ENCODE peak calls at places on chromosomes 5 and 9, in six cellular contexts. One of them, this sample, is unnamed.

GRCh38 chr5:172213126-172213525 is 19.2 kb downstream of the EFCAB9 start:
- DNase-seq in tibial nerve: no peak
- DNase-seq in AML-193: no peak
- DNase-seq in fibroblast of the aortic adventitia: no peak
- DNase-seq in OCI-LY7: no peak
- DNase-seq in Caco-2: no peak
- DNase-seq in this sample: no peak

GRCh38 chr5:34494111-34494755 is 161.9 kb upstream of the RAI14 start:
- DNase-seq in AML-193: no peak
- DNase-seq in OCI-LY7: no peak
- DNase-seq in fibroblast of the aortic adventitia: peak; percentile 39
- DNase-seq in tibial nerve: no peak
- DNase-seq in Caco-2: no peak
- DNase-seq in this sample: no peak

GRCh38 chr9:94859891-94860290 is 133.4 kb downstream of the AOPEP start:
- DNase-seq in OCI-LY7: no peak
- DNase-seq in fibroblast of the aortic adventitia: no peak
- DNase-seq in tibial nerve: no peak
- DNase-seq in Caco-2: no peak
- DNase-seq in AML-193: no peak
- DNase-seq in this sample: no peak

GRCh38 chr5:141192110-141192725 is at the start of gene PCDHB10:
- DNase-seq in tibial nerve: no peak
- DNase-seq in OCI-LY7: peak; percentile 34
- DNase-seq in Caco-2: peak; percentile 21
- DNase-seq in fibroblast of the aortic adventitia: peak; percentile 9
- DNase-seq in AML-193: peak; percentile 47
- DNase-seq in this sample: peak; percentile 61

GRCh38 chr9:89477811-89478583 is 19.9 kb downstream of the SEMA4D start:
- DNase-seq in OCI-LY7: no peak
- DNase-seq in AML-193: peak; percentile 48
- DNase-seq in tibial nerve: peak; percentile 14
- DNase-seq in fibroblast of the aortic adventitia: peak; percentile 22
- DNase-seq in Caco-2: no peak
- DNase-seq in this sample: peak; percentile 85

GRCh38 chr9:128825923-128826702 is 3.5 kb downstream of the SPOUT1 start:
- DNase-seq in OCI-LY7: no peak
- DNase-seq in tibial nerve: no peak
- DNase-seq in AML-193: no peak
- DNase-seq in fibroblast of the aortic adventitia: no peak
- DNase-seq in Caco-2: peak; percentile 55
- DNase-seq in this sample: no peak

GRCh38 chr5:166282939-166283338 is 2008.5 kb upstream of the WWC1 start:
- DNase-seq in OCI-LY7: no peak
- DNase-seq in Caco-2: no peak
- DNase-seq in fibroblast of the aortic adventitia: no peak
- DNase-seq in AML-193: no peak
- DNase-seq in tibial nerve: no peak
- DNase-seq in this sample: no peak

GRCh38 chr9:86126998-86127972 is 27.9 kb upstream of the GOLM1 start:
- DNase-seq in AML-193: no peak
- DNase-seq in tibial nerve: peak; percentile 23
- DNase-seq in fibroblast of the aortic adventitia: peak; percentile 86
- DNase-seq in Caco-2: peak; percentile 81
- DNase-seq in OCI-LY7: no peak
- DNase-seq in this sample: peak; percentile 7

GRCh38 chr9:128636556-128637530 is 19.8 kb downstream of the DYNC2I2 start:
- DNase-seq in OCI-LY7: no peak
- DNase-seq in fibroblast of the aortic adventitia: no peak
- DNase-seq in tibial nerve: no peak
- DNase-seq in Caco-2: no peak
- DNase-seq in AML-193: no peak
- DNase-seq in this sample: no peak

GRCh38 chr9:95927288-95928004 is 52.0 kb downstream of the ERCC6L2 start:
- DNase-seq in Caco-2: no peak
- DNase-seq in AML-193: no peak
- DNase-seq in OCI-LY7: no peak
- DNase-seq in tibial nerve: no peak
- DNase-seq in fibroblast of the aortic adventitia: no peak
- DNase-seq in this sample: no peak

GRCh38 chr5:169013208-169013728 is 287.7 kb downstream of the SLIT3 start:
- DNase-seq in tibial nerve: no peak
- DNase-seq in fibroblast of the aortic adventitia: no peak
- DNase-seq in Caco-2: no peak
- DNase-seq in AML-193: no peak
- DNase-seq in OCI-LY7: no peak
- DNase-seq in this sample: peak; percentile 75